ENCODE peak calls at places on chromosomes 13 and 19, in eight cellular contexts. F, J, T, M, A, E, K and L are unnamed samples. For H3K4me1, the result is how much of the 10 kb centered on the place peaks cover.

GRCh38 chr13:65882810-65883209 is 1347.3 kb downstream of the PCDH9 start:
- DNase-seq in J (no peak), T (no peak), E (no peak), K (no peak), A (no peak), M (no peak), F (no peak), L (no peak)

GRCh38 chr13:109371066-109371465 is 415.3 kb downstream of the IRS2 start:
- DNase-seq in K (no peak), E (no peak), A (no peak), F (no peak), T (no peak), J (no peak), M (no peak), L (no peak)

GRCh38 chr13:74158028-74158427 is 23.8 kb upstream of the KLF12 start:
- DNase-seq in E (no peak), F (peak), T (peak), K (no peak), A (no peak), M (no peak), J (no peak), L (no peak)

GRCh38 chr19:4914736-4915501 is 5.6 kb downstream of the UHRF1 start:
- DNase-seq in M (no peak), K (no peak), T (peak), J (no peak), A (no peak), F (no peak), E (no peak), L (peak)

GRCh38 chr13:43405457-43405856 is 381.3 kb downstream of the ENOX1 start:
- DNase-seq in A (no peak), M (no peak), J (no peak), F (no peak), E (no peak), K (no peak), T (peak), L (no peak)

GRCh38 chr19:8304841-8305621 is 3.1 kb downstream of the CD320 start:
- DNase-seq in A (no peak), K (peak), J (peak), F (peak), M (peak), T (no peak), E (no peak), L (no peak)

GRCh38 chr19:13037161-13037560 is 41.9 kb downstream of the NFIX start:
- DNase-seq in J (no peak), E (no peak), A (no peak), F (no peak), M (no peak), T (peak), K (no peak), L (no peak)

GRCh38 chr13:30192320-30193093 is 114.8 kb downstream of the KATNAL1 start:
- DNase-seq in M (no peak), F (no peak), A (no peak), K (no peak), J (no peak), E (no peak), T (no peak), L (no peak)

GRCh38 chr13:44174769-44175425 is 198.7 kb upstream of the SERP2 start:
- DNase-seq in E (no peak), A (no peak), F (no peak), J (no peak), M (no peak), K (no peak), T (peak), L (no peak)

GRCh38 chr19:57803594-57804325 is 11.0 kb downstream of the ZNF552 start:
- DNase-seq in K (no peak), E (no peak), M (no peak), A (no peak), T (peak), F (no peak), J (peak), L (no peak)

GRCh38 chr13:82867284-82867683 is 1015.0 kb downstream of the SLITRK1 start:
- DNase-seq in E (no peak), J (no peak), M (no peak), T (no peak), F (no peak), A (no peak), K (no peak), L (no peak)

GRCh38 chr19:1256646-1257474 is 8.5 kb downstream of the MIDN start:
- DNase-seq in F (no peak), J (no peak), T (no peak), E (no peak), M (no peak), A (no peak), K (no peak), L (no peak)

GRCh38 chr19:1258707-1259205 is 10.4 kb downstream of the MIDN start:
- DNase-seq in K (no peak), F (no peak), J (no peak), A (no peak), M (no peak), T (no peak), E (no peak), L (no peak)

GRCh38 chr19:1258161-1258492 is 9.7 kb downstream of the MIDN start:
- DNase-seq in F (no peak), A (no peak), E (no peak), T (no peak), M (no peak), K (no peak), J (no peak), L (no peak)

GRCh38 chr19:1259206-1259872 is 9.8 kb upstream of the CIRBP start:
- DNase-seq in E (no peak), J (no peak), A (no peak), M (no peak), K (peak), F (peak), T (peak), L (peak)

DNA sequence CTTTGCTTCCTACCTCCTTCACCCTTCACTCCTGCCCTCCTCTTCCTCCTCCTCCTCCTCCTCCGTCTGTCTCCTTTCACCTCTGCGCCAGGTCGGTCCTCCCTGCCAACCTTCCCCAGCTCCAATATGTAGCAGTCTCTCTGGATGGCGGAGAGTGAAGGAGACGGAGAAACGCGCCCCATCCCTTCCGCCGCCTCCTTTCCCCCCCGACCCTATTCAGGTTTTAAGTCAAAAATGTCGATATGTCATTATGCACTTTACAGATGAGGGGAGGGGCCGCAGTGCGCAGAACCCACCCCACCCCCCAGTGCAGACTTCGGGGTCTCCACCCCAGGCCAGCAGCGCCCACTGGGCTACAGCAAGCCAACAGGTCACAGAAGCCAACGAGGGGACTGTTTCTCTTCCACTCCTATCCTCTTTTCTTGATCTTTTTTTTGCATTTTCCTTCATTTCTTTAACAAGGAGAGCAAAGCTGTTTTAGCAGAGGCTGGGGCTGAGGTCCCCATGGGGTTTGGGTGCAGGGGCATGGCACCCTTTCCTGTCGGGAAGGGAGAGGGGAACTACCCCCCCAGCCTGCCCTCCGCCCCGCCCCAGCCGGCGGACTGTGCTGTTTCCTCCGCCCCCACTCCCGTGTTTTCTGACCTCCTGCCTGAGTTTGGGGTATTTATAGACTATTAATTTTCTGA is 9.2 kb downstream of the MIDN start:
- DNase-seq in T (no peak), E (no peak), M (no peak), J (no peak), K (no peak), A (no peak), F (no peak), L (no peak)
- H3K4me1 ChIP-seq in T (half or more), E (under half), M (half or more), J (under half), K (half or more), A (half or more), F (half or more), L (half or more)

DNA sequence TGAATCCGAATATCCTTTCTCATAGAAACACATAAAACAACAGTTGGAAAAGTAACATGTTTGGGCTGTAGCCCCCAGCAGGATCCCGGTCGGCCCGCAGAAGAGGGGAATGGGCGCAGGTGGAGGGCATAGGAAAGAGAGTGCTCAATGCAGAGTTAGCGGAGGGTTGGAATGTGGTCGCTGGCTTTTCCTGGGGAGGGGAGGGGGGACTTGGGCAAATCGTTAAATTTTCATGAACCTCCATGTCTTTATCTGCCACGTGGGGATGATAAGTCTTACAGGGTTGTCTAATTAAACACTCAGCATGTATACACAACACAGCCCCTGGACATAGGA is 425 bp upstream of the SLC46A3 start:
- DNase-seq in A (no peak), J (no peak), K (no peak), T (no peak), E (no peak), M (no peak), F (no peak), L (no peak)
- H3K27ac ChIP-seq in A (peak), J (no peak), K (peak), T (peak), E (no peak), M (peak), F (peak), L (peak)

GRCh38 chr19:2490659-2491058 is 14.7 kb downstream of the GADD45B start:
- DNase-seq in J (no peak), F (no peak), A (no peak), E (no peak), M (no peak), K (no peak), T (no peak), L (no peak)

GRCh38 chr19:2492870-2493269 is 16.9 kb downstream of the GADD45B start:
- DNase-seq in J (no peak), F (no peak), E (no peak), A (no peak), T (no peak), K (peak), M (no peak), L (no peak)

GRCh38 chr19:2488405-2488941 is 12.5 kb downstream of the GADD45B start:
- DNase-seq in M (no peak), T (no peak), F (no peak), E (no peak), K (no peak), J (no peak), A (no peak), L (no peak)

GRCh38 chr19:2488942-2489731 is 13.2 kb downstream of the GADD45B start:
- DNase-seq in K (peak), E (no peak), A (no peak), J (no peak), M (no peak), T (no peak), F (peak), L (no peak)

DNA sequence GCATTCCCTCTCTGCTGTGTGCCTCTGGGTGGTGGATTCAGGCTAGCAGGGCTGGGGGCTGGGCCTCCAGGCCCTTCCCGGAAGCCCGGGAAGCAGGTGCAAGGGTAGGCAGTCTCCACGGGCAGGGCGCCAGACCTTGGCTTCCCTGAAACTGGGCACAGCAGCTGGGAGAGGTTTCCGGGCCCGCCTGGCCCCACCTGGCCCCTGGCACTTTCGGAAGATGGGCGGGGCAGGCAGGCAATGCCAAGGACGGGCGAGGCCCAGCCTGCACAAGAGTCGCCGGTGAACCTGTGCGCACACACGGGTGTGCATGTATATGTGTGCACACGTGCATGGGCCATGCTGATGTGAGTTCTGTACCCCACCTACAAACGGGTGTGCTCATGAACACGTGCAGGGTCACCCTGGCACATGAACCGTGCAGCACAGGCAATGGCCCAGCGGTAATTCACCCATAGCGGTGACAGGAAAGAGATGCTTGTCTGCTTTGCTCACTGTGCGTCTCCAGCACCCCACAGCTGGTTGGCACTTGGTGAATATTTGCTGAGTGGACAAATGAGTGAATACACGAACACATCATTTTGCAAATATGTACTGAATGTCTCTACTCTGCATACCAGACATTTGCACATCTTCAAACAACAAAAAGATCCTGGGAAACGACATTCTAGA is 15.3 kb downstream of the GADD45B start:
- DNase-seq in E (no peak), F (no peak), J (no peak), A (no peak), K (peak), M (no peak), T (peak), L (no peak)
- H3K4me1 ChIP-seq in E (under half), F (half or more), J (under half), A (under half), K (under half), M (half or more), T (under half), L (under half)

GRCh38 chr19:49145485-49146407 is 9.4 kb downstream of the HRC start:
- DNase-seq in E (no peak), M (peak), J (peak), K (peak), A (no peak), F (peak), T (peak), L (peak)
- H3K27ac ChIP-seq in E (no peak), M (no peak), J (peak), K (no peak), A (no peak), F (peak), T (no peak), L (no peak)

DNA sequence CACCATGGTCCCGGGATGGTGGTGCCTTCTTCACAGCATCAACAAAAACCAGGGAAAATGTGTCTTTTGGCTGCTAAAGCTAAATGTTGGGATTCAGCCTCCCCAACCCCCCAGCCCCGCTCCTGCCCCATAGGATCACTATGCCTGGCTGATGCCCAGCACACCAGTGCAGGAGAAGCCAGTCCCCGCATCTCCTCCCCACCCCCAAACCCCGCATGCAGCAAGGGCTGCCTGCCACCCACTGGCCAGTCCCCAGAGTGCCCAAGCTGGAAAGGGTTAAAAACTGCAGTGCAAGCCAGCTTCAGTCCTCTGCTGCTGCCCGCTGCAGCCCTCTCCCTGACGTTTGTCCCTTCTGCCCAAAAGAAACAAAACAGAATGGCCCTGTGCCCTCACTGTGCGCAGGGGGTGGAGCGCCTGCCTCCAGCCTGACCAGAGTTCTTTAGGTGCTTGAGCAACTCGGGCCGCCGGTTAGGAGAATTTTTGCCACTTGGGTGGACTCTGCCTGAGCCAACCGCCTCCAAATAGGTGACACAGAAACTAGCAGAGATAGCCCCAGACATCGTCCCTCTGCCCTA is 3.7 kb downstream of the CALM3 start:
- DNase-seq in E (no peak), M (peak), K (no peak), J (no peak), A (no peak), T (no peak), F (no peak), L (no peak)
- H3K4me1 ChIP-seq in E (under half), M (half or more), K (under half), J (under half), A (half or more), T (under half), F (under half), L (under half)

GRCh38 chr13:94224670-94225069 is 254.8 kb downstream of the DCT start:
- DNase-seq in A (no peak), T (no peak), M (no peak), K (no peak), F (no peak), J (no peak), E (no peak), L (no peak)

GRCh38 chr13:94232161-94232560 is 247.3 kb downstream of the DCT start:
- DNase-seq in F (no peak), K (no peak), E (no peak), M (no peak), T (no peak), A (no peak), J (no peak), L (no peak)

GRCh38 chr13:94228781-94229180 is 250.7 kb downstream of the DCT start:
- DNase-seq in M (no peak), F (no peak), A (no peak), J (no peak), K (no peak), T (peak), E (no peak), L (no peak)

GRCh38 chr13:94232956-94233355 is 246.5 kb downstream of the DCT start:
- DNase-seq in J (no peak), K (no peak), F (no peak), E (no peak), M (no peak), A (no peak), T (no peak), L (no peak)

GRCh38 chr13:94227255-94227879 is 252.1 kb downstream of the DCT start:
- DNase-seq in A (no peak), J (no peak), E (no peak), M (no peak), T (no peak), F (no peak), K (no peak), L (no peak)
- H3K27ac ChIP-seq in A (no peak), J (no peak), E (no peak), M (no peak), T (no peak), F (no peak), K (no peak), L (no peak)

GRCh38 chr13:98202026-98202425 is 25.0 kb upstream of the RNF113B start:
- DNase-seq in E (no peak), A (no peak), T (no peak), J (no peak), F (peak), M (no peak), K (no peak), L (no peak)

GRCh38 chr13:98207411-98207810 is 30.3 kb upstream of the RNF113B start:
- DNase-seq in J (no peak), T (peak), E (no peak), K (no peak), A (no peak), M (no peak), F (no peak), L (no peak)

GRCh38 chr13:98206946-98207345 is 29.9 kb upstream of the RNF113B start:
- DNase-seq in A (no peak), M (no peak), F (no peak), E (no peak), K (no peak), J (no peak), T (peak), L (no peak)

GRCh38 chr13:98203641-98204326 is 26.7 kb upstream of the RNF113B start:
- DNase-seq in J (no peak), K (no peak), E (no peak), T (no peak), A (no peak), M (no peak), F (no peak), L (no peak)

GRCh38 chr13:98204546-98204945 is 27.5 kb upstream of the RNF113B start:
- DNase-seq in M (no peak), F (no peak), J (no peak), E (no peak), K (no peak), A (no peak), T (no peak), L (no peak)
- H3K4me1 ChIP-seq in M (under half), F (under half), J (under half), E (under half), K (under half), A (under half), T (under half), L (under half)

DNA sequence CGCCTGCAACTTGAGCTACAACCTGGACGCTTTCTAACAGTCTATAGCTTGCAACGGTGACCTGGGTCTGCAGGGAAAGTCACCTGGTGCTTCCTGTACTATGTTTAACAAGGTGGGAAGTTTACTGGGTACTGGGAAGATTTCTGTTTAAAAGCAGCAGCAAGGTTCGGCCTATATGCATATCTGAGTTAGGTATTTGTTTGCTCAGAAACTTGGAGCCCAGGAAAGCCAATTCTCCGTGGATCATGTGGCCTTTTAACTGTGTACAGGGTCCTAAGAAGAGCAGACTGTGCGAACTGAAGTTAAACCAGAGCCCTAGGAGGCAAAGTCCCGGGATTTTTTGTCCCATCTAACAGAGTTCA is 103.1 kb downstream of the STK24 start:
- DNase-seq in M (no peak), T (no peak), K (no peak), J (no peak), A (no peak), F (no peak), E (no peak), L (no peak)
- H3K27ac ChIP-seq in M (peak), T (no peak), K (no peak), J (no peak), A (no peak), F (no peak), E (no peak), L (no peak)

DNA sequence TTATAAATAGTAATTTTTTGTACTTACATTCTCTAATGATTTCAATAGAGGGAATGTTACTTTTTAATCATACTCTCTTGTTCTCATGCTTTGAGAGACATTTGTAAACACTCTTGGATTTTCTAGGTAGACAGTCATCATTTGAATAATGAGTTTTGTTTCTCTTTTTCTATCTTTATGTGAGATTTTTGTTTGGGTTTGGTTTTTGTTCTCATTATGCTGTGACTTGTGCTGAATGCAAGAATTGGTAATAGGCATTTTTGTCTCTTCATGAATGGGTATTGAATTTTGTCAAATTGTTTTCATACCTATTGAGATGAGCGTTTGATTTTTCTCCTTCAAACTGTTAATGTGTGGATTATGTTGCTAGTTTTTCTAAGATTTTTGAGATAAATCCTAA is 56.8 kb upstream of the GPR183 start:
- DNase-seq in F (no peak), K (no peak), E (no peak), T (no peak), A (no peak), M (no peak), J (no peak), L (no peak)
- H3K4me1 ChIP-seq in F (half or more), K (under half), E (under half), T (under half), A (under half), M (under half), J (under half), L (half or more)